ENCODE peak calls at places on chromosomes 1 and 21, in five cellular contexts. One of them, this sample, is unnamed.

GRCh38 chr21:33293136-33293535 is 27.0 kb downstream of the IL10RB start:
- DNase-seq in hepatocyte: no peak
- DNase-seq in heart left ventricle: no peak
- DNase-seq in HFF-Myc: no peak
- DNase-seq in IMR-90: no peak
- DNase-seq in this sample: no peak

GRCh38 chr1:24108334-24109165 is 3.4 kb downstream of the MYOM3 start:
- DNase-seq in hepatocyte: peak
- DNase-seq in heart left ventricle: peak
- DNase-seq in HFF-Myc: peak
- DNase-seq in IMR-90: peak
- DNase-seq in this sample: no peak

GRCh38 chr21:42382915-42383314 is 12.9 kb downstream of the TMPRSS3 start:
- DNase-seq in hepatocyte: no peak
- DNase-seq in heart left ventricle: no peak
- DNase-seq in HFF-Myc: no peak
- DNase-seq in IMR-90: no peak
- DNase-seq in this sample: no peak

GRCh38 chr21:44724166-44724565 is 12.8 kb upstream of the TSPEAR start:
- DNase-seq in hepatocyte: no peak
- DNase-seq in heart left ventricle: no peak
- DNase-seq in HFF-Myc: no peak
- DNase-seq in IMR-90: no peak
- DNase-seq in this sample: no peak

GRCh38 chr1:9344426-9345200 is 51.9 kb downstream of the SPSB1 start:
- DNase-seq in hepatocyte: no peak
- DNase-seq in heart left ventricle: no peak
- DNase-seq in HFF-Myc: no peak
- DNase-seq in IMR-90: no peak
- DNase-seq in this sample: no peak

GRCh38 chr1:210233495-210234253 is 1.1 kb downstream of the SERTAD4 start:
- DNase-seq in hepatocyte: peak
- DNase-seq in heart left ventricle: peak
- DNase-seq in HFF-Myc: no peak
- DNase-seq in IMR-90: peak
- DNase-seq in this sample: no peak

GRCh38 chr1:43435146-43436145 is 18.3 kb downstream of the HYI start:
- DNase-seq in hepatocyte: no peak
- DNase-seq in heart left ventricle: no peak
- DNase-seq in HFF-Myc: no peak
- DNase-seq in IMR-90: peak
- DNase-seq in this sample: peak

GRCh38 chr1:210400043-210400840 is 71.5 kb downstream of the HHAT start:
- DNase-seq in hepatocyte: peak
- DNase-seq in heart left ventricle: peak
- DNase-seq in HFF-Myc: peak
- DNase-seq in IMR-90: peak
- DNase-seq in this sample: no peak

GRCh38 chr1:213980906-213981305 is 6.9 kb upstream of the PROX1 start:
- DNase-seq in hepatocyte: no peak
- DNase-seq in heart left ventricle: no peak
- DNase-seq in HFF-Myc: no peak
- DNase-seq in IMR-90: no peak
- DNase-seq in this sample: no peak

GRCh38 chr1:30522031-30523004 is 201.1 kb downstream of the MATN1 start:
- DNase-seq in hepatocyte: peak
- DNase-seq in heart left ventricle: peak
- DNase-seq in HFF-Myc: peak
- DNase-seq in IMR-90: peak
- DNase-seq in this sample: peak

GRCh38 chr1:156882543-156882942 is 11.0 kb upstream of the PEAR1 start:
- DNase-seq in hepatocyte: no peak
- DNase-seq in heart left ventricle: no peak
- DNase-seq in HFF-Myc: no peak
- DNase-seq in IMR-90: no peak
- DNase-seq in this sample: no peak

GRCh38 chr1:65729308-65729707 is 63.4 kb upstream of the PDE4B start:
- DNase-seq in hepatocyte: no peak
- DNase-seq in heart left ventricle: no peak
- DNase-seq in HFF-Myc: no peak
- DNase-seq in IMR-90: no peak
- DNase-seq in this sample: no peak

GRCh38 chr1:205375816-205376545 is 19.3 kb upstream of the KLHDC8A start:
- DNase-seq in hepatocyte: peak
- DNase-seq in heart left ventricle: no peak
- DNase-seq in HFF-Myc: no peak
- DNase-seq in IMR-90: peak
- DNase-seq in this sample: peak

GRCh38 chr1:14521602-14522001 is 76.9 kb upstream of the KAZN start:
- DNase-seq in hepatocyte: no peak
- DNase-seq in heart left ventricle: no peak
- DNase-seq in HFF-Myc: no peak
- DNase-seq in IMR-90: no peak
- DNase-seq in this sample: no peak

GRCh38 chr1:42916839-42917495 is 41.7 kb downstream of the SLC2A1 start:
- DNase-seq in hepatocyte: no peak
- DNase-seq in heart left ventricle: no peak
- DNase-seq in HFF-Myc: no peak
- DNase-seq in IMR-90: no peak
- DNase-seq in this sample: no peak

GRCh38 chr1:179080866-179081695 is 789 bp upstream of the TOR3A start:
- DNase-seq in hepatocyte: no peak
- DNase-seq in heart left ventricle: no peak
- DNase-seq in HFF-Myc: no peak
- DNase-seq in IMR-90: no peak
- DNase-seq in this sample: no peak

GRCh38 chr21:35217504-35218060 is 168.5 kb upstream of the RUNX1 start:
- DNase-seq in hepatocyte: peak
- DNase-seq in heart left ventricle: no peak
- DNase-seq in HFF-Myc: no peak
- DNase-seq in IMR-90: peak
- DNase-seq in this sample: peak

GRCh38 chr1:247857069-247857985 is at the start of gene TRIM58:
- DNase-seq in hepatocyte: no peak
- DNase-seq in heart left ventricle: no peak
- DNase-seq in HFF-Myc: no peak
- DNase-seq in IMR-90: no peak
- DNase-seq in this sample: no peak

GRCh38 chr1:189678779-189679178 is 798.9 kb downstream of the BRINP3 start:
- DNase-seq in hepatocyte: no peak
- DNase-seq in heart left ventricle: no peak
- DNase-seq in HFF-Myc: no peak
- DNase-seq in IMR-90: no peak
- DNase-seq in this sample: no peak

GRCh38 chr1:206982216-206982615 is 12.0 kb upstream of the FCAMR start:
- DNase-seq in hepatocyte: peak
- DNase-seq in heart left ventricle: peak
- DNase-seq in HFF-Myc: no peak
- DNase-seq in IMR-90: peak
- DNase-seq in this sample: no peak

GRCh38 chr1:246291141-246291540 is 215.9 kb downstream of the SMYD3 start:
- DNase-seq in hepatocyte: no peak
- DNase-seq in heart left ventricle: no peak
- DNase-seq in HFF-Myc: peak
- DNase-seq in IMR-90: no peak
- DNase-seq in this sample: no peak

GRCh38 chr1:44616991-44617702 is 57.1 kb downstream of the TMEM53 start:
- DNase-seq in hepatocyte: peak
- DNase-seq in heart left ventricle: no peak
- DNase-seq in HFF-Myc: no peak
- DNase-seq in IMR-90: peak
- DNase-seq in this sample: no peak
- H3K4me3 ChIP-seq in hepatocyte: peak
- H3K4me3 ChIP-seq in heart left ventricle: peak
- H3K4me3 ChIP-seq in HFF-Myc: peak
- H3K4me3 ChIP-seq in IMR-90: peak
- H3K4me3 ChIP-seq in this sample: peak

GRCh38 chr1:116755036-116755435 is 806 bp downstream of the CD2 start:
- DNase-seq in hepatocyte: no peak
- DNase-seq in heart left ventricle: no peak
- DNase-seq in HFF-Myc: no peak
- DNase-seq in IMR-90: no peak
- DNase-seq in this sample: no peak

GRCh38 chr1:116754203-116754977 is at the start of gene CD2:
- DNase-seq in hepatocyte: no peak
- DNase-seq in heart left ventricle: no peak
- DNase-seq in HFF-Myc: no peak
- DNase-seq in IMR-90: no peak
- DNase-seq in this sample: no peak

GRCh38 chr1:116759636-116760035 is 5.4 kb downstream of the CD2 start:
- DNase-seq in hepatocyte: no peak
- DNase-seq in heart left ventricle: no peak
- DNase-seq in HFF-Myc: no peak
- DNase-seq in IMR-90: no peak
- DNase-seq in this sample: no peak

GRCh38 chr1:116751626-116752025 is 2.6 kb upstream of the CD2 start:
- DNase-seq in hepatocyte: no peak
- DNase-seq in heart left ventricle: no peak
- DNase-seq in HFF-Myc: no peak
- DNase-seq in IMR-90: no peak
- DNase-seq in this sample: no peak

DNA sequence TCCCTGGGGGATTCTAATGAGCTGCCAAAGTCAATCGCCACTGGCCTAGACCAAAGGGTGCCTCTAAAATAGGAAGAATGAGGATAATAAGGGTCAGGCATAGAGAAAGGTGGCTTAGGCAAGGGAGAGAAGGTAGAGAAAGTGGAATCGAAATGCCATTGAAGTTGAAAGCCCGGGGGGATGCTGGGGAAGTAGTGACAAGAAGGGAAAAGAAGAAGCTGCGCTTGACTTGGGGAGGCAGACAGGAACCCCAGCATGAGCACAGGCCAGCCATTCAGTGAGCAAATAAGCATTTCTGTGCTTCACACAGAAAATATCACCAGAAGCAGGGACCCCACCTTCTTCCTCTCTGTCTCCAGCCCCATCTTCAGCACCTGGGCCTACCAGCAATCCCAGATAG is 1.5 kb downstream of the CD2 start:
- DNase-seq in hepatocyte: no peak
- DNase-seq in heart left ventricle: no peak
- DNase-seq in HFF-Myc: no peak
- DNase-seq in IMR-90: no peak
- DNase-seq in this sample: no peak
- H3K4me3 ChIP-seq in hepatocyte: no peak
- H3K4me3 ChIP-seq in heart left ventricle: no peak
- H3K4me3 ChIP-seq in HFF-Myc: no peak
- H3K4me3 ChIP-seq in IMR-90: no peak
- H3K4me3 ChIP-seq in this sample: no peak

GRCh38 chr1:154407021-154407865 is 2.1 kb downstream of the IL6R start:
- DNase-seq in hepatocyte: no peak
- DNase-seq in heart left ventricle: no peak
- DNase-seq in HFF-Myc: no peak
- DNase-seq in IMR-90: no peak
- DNase-seq in this sample: no peak
- H3K4me3 ChIP-seq in hepatocyte: no peak
- H3K4me3 ChIP-seq in heart left ventricle: peak
- H3K4me3 ChIP-seq in HFF-Myc: no peak
- H3K4me3 ChIP-seq in IMR-90: no peak
- H3K4me3 ChIP-seq in this sample: no peak

GRCh38 chr1:169110691-169111447 is 4.4 kb downstream of the ATP1B1 start:
- DNase-seq in hepatocyte: no peak
- DNase-seq in heart left ventricle: no peak
- DNase-seq in HFF-Myc: no peak
- DNase-seq in IMR-90: peak
- DNase-seq in this sample: no peak
- H3K4me3 ChIP-seq in hepatocyte: peak
- H3K4me3 ChIP-seq in heart left ventricle: peak
- H3K4me3 ChIP-seq in HFF-Myc: no peak
- H3K4me3 ChIP-seq in IMR-90: no peak
- H3K4me3 ChIP-seq in this sample: no peak

DNA sequence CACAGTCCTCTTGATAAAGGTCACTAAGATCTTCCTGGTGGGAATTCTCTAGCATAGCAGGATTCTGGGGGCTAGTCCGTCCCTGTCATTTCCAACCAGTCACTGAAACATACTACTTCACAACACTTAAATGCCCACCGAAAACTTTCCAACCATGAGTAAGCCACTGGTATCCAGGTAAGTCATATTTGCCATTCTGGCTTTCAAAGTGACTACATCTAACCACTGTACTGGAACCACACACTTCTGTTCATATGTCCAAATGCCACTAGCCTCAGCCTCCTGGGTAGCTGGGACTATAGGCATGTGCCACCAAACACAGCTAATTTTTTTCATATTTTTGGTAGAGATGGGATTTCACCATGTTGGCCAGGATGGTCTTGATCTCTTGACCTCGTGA is 64.3 kb upstream of the VANGL1 start:
- DNase-seq in hepatocyte: no peak
- DNase-seq in heart left ventricle: no peak
- DNase-seq in HFF-Myc: no peak
- DNase-seq in IMR-90: no peak
- DNase-seq in this sample: no peak
- H3K4me3 ChIP-seq in hepatocyte: no peak
- H3K4me3 ChIP-seq in heart left ventricle: no peak
- H3K4me3 ChIP-seq in HFF-Myc: no peak
- H3K4me3 ChIP-seq in IMR-90: no peak
- H3K4me3 ChIP-seq in this sample: no peak

GRCh38 chr1:187433598-187433997 is 604.8 kb downstream of the PLA2G4A start:
- DNase-seq in hepatocyte: no peak
- DNase-seq in heart left ventricle: no peak
- DNase-seq in HFF-Myc: no peak
- DNase-seq in IMR-90: peak
- DNase-seq in this sample: no peak
- H3K4me3 ChIP-seq in hepatocyte: no peak
- H3K4me3 ChIP-seq in heart left ventricle: no peak
- H3K4me3 ChIP-seq in HFF-Myc: no peak
- H3K4me3 ChIP-seq in IMR-90: no peak
- H3K4me3 ChIP-seq in this sample: no peak